ENCODE peak calls at places on chromosomes 3 and 15, in eight cellular contexts. N is effector memory CD4-positive, alpha-beta T cell; K is psoas muscle; Y is upper lobe of left lung; S is tibial artery; E is pancreas; B is heart left ventricle; C is A549. Q is an unnamed sample.

GRCh38 chr15:85579011-85579701 is 198.8 kb downstream of the AKAP13 start:
- DNase-seq in S (peak; percentile 58), N (no peak), B (peak; percentile 73), K (no peak), Y (no peak), E (peak; percentile 73), C (no peak), Q (no peak)

GRCh38 chr3:5321941-5322340 is 134.4 kb downstream of the EDEM1 start:
- DNase-seq in C (peak; percentile 20), S (no peak), E (peak; percentile 40), K (no peak), B (no peak), N (no peak), Y (no peak), Q (no peak)

GRCh38 chr15:31396881-31397560 is 70.4 kb downstream of the KLF13 start:
- DNase-seq in S (peak; percentile 94), C (peak; percentile 92), Y (peak; percentile 95), K (peak; percentile 97), N (no peak), E (peak; percentile 86), B (peak; percentile 96), Q (peak; percentile 75)

GRCh38 chr15:29018406-29018805 is 132.6 kb downstream of the APBA2 start:
- DNase-seq in E (no peak), N (no peak), B (no peak), Y (no peak), C (no peak), S (no peak), K (no peak), Q (no peak)

GRCh38 chr3:15646924-15647511 is 45.5 kb downstream of the BTD start:
- DNase-seq in C (peak; percentile 94), B (peak; percentile 55), N (no peak), Y (no peak), K (peak; percentile 81), E (peak; percentile 40), S (peak; percentile 58), Q (peak; percentile 97)

GRCh38 chr15:50736823-50737222 is 28.7 kb downstream of the SPPL2A start:
- DNase-seq in K (no peak), E (no peak), N (no peak), Y (no peak), C (no peak), S (no peak), B (no peak), Q (no peak)

GRCh38 chr3:101102678-101103296 is 109.6 kb upstream of the ABI3BP start:
- DNase-seq in C (no peak), K (no peak), E (no peak), N (no peak), Y (no peak), B (no peak), S (no peak), Q (no peak)

GRCh38 chr3:99315896-99316295 is 322.5 kb upstream of the COL8A1 start:
- DNase-seq in C (no peak), Y (no peak), K (no peak), B (no peak), E (no peak), S (no peak), N (no peak), Q (no peak)

GRCh38 chr3:188754286-188754685 is 417.5 kb upstream of the TPRG1 start:
- DNase-seq in K (no peak), Y (no peak), C (no peak), B (no peak), N (no peak), E (no peak), S (no peak), Q (no peak)

GRCh38 chr3:159804726-159805410 is 183.8 kb upstream of the IL12A start:
- DNase-seq in C (peak; percentile 88), S (peak; percentile 73), B (peak; percentile 78), E (peak; percentile 33), Y (no peak), K (peak; percentile 52), N (no peak), Q (peak; percentile 51)

GRCh38 chr3:13393427-13394360 is 26.4 kb downstream of the NUP210 start:
- DNase-seq in N (no peak), Y (no peak), B (no peak), K (no peak), E (no peak), S (no peak), C (no peak), Q (no peak)

GRCh38 chr3:4866841-4867240 is 112.4 kb upstream of the BHLHE40 start:
- DNase-seq in C (peak; percentile 63), B (no peak), K (no peak), Y (no peak), N (no peak), S (no peak), E (no peak), Q (no peak)

GRCh38 chr3:24830230-24831152 is 335.8 kb upstream of the THRB start:
- DNase-seq in N (no peak), S (peak; percentile 19), C (no peak), K (peak; percentile 45), B (no peak), Y (peak; percentile 77), E (peak; percentile 12), Q (no peak)
- H3K4me3 ChIP-seq in N (no peak overlapping the region), S (peak overlapping the region; percentile 49), C (peak overlapping the region; percentile 49), K (peak overlapping the region; percentile 77), B (peak overlapping the region; percentile 57), Y (peak overlapping the region; percentile 49), E (no peak overlapping the region), Q (no peak overlapping the region)

GRCh38 chr3:182913889-182914288 is 66.4 kb downstream of the DCUN1D1 start:
- DNase-seq in K (no peak), Y (no peak), B (no peak), S (no peak), N (no peak), E (no peak), C (no peak), Q (no peak)
- H3K27ac ChIP-seq in K (no peak overlapping the region), Y (no peak overlapping the region), B (no peak overlapping the region), S (no peak overlapping the region), N (peak overlapping the region; percentile 15), E (no peak overlapping the region), C (no peak overlapping the region), Q (no peak overlapping the region)

GRCh38 chr3:30605706-30606300 is 598 bp upstream of the TGFBR2 start:
- DNase-seq in N (no peak), Y (no peak), S (no peak), B (no peak), K (no peak), C (no peak), E (no peak), Q (no peak)

GRCh38 chr3:30602946-30603345 is 3.5 kb upstream of the TGFBR2 start:
- DNase-seq in N (no peak), C (no peak), S (no peak), Y (no peak), K (no peak), E (no peak), B (no peak), Q (no peak)

GRCh38 chr3:30604566-30604965 is 1.8 kb upstream of the TGFBR2 start:
- DNase-seq in Y (no peak), E (no peak), S (no peak), C (no peak), N (no peak), K (no peak), B (no peak), Q (no peak)

GRCh38 chr3:30605005-30605404 is 1.4 kb upstream of the TGFBR2 start:
- DNase-seq in K (no peak), E (no peak), B (no peak), N (no peak), C (no peak), S (no peak), Y (no peak), Q (no peak)

GRCh38 chr3:30604091-30604490 is 2.3 kb upstream of the TGFBR2 start:
- DNase-seq in K (no peak), B (no peak), Y (no peak), E (no peak), S (no peak), N (no peak), C (no peak), Q (peak; percentile 34)
- H3K4me1 ChIP-seq in K (no peaks in the 10 kb centered on the region), B (no peaks in the 10 kb centered on the region), Y (peaks cover 24% of the 10 kb centered on the region), E (peaks cover 7% of the 10 kb centered on the region), S (peaks cover 23% of the 10 kb centered on the region), N (peaks cover 18% of the 10 kb centered on the region), C (peaks cover 30% of the 10 kb centered on the region), Q (peaks cover 34% of the 10 kb centered on the region)

GRCh38 chr3:38140326-38141172 is 2.1 kb downstream of the MYD88 start:
- DNase-seq in Y (no peak), B (no peak), K (no peak), C (no peak), S (no peak), N (no peak), E (no peak), Q (peak; percentile 28)
- H3K4me3 ChIP-seq in Y (no peak overlapping the region), B (no peak overlapping the region), K (peak overlapping the region; percentile 99), C (no peak overlapping the region), S (no peak overlapping the region), N (no peak overlapping the region), E (no peak overlapping the region), Q (no peak overlapping the region)

DNA sequence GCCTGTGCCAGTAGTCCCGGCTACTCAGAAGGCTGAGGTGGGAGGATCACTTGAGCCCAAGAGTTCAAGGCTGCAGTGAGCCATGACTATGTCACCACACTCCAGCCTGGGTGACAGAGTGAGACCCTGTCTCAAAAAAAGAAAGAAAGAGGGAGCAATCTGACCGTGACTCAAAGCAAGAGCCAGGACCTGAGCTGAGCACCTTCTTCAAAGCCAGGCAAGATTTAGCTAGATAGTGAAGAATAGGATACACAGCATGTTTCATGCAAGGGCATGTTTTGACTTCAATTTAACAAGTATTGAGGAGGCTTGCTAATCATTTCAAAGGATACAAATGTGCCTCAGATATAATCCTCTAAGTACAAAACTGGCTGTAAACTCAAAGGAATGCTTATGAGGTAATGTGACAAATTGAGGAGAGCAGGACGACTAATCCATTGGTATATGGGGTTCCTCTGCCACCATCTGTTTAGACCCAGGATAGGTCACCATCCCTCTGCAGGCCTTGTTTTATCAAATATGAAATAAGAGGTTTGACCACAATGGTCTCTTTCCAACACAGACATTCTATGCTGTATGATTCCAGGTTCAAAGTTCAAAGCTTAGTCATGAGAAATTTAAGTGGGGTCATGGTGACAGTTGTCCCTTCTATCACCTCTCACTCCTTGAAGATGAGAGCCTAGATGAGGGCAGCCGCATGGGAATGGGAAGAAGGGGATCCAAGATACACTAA is 33.2 kb downstream of the RAB27A start:
- DNase-seq in N (no peak), Y (no peak), K (no peak), S (no peak), C (no peak), B (no peak), E (no peak), Q (no peak)
- H3K27ac ChIP-seq in N (peak overlapping the region; percentile 24), Y (peak overlapping the region; percentile 57), K (no peak overlapping the region), S (no peak overlapping the region), C (no peak overlapping the region), B (no peak overlapping the region), E (no peak overlapping the region), Q (no peak overlapping the region)

GRCh38 chr3:31232049-31233040 is 300.4 kb upstream of the STT3B start:
- DNase-seq in C (no peak), K (no peak), S (peak; percentile 36), E (no peak), N (no peak), B (peak; percentile 35), Y (peak; percentile 15), Q (no peak)
- H3K4me1 ChIP-seq in C (no peaks in the 10 kb centered on the region), K (no peaks in the 10 kb centered on the region), S (no peaks in the 10 kb centered on the region), E (no peaks in the 10 kb centered on the region), N (peaks cover 51% of the 10 kb centered on the region), B (no peaks in the 10 kb centered on the region), Y (no peaks in the 10 kb centered on the region), Q (no peaks in the 10 kb centered on the region)

DNA sequence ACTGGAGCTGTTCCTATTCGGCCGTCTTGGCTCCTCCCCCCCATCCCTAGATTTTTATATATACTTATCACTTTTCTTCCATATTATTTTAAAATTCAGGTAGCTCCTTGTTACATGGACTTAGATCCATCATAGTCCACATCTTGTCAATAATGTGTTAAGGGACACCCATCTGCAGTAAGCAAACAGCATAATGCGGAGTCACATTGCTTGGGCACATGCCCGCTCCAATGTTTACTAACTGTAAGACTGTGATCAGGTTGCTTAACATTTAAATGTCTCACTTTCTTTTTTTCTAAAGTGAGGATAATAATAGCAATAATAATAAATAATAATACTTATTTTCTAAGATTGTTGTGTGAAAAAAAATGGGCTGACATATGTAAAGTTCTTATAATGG is 303.2 kb upstream of the SOX14 start:
- DNase-seq in Y (no peak), C (no peak), B (no peak), S (no peak), N (no peak), E (no peak), K (no peak), Q (no peak)
- H3K4me3 ChIP-seq in Y (no peak overlapping the region), C (no peak overlapping the region), B (no peak overlapping the region), S (no peak overlapping the region), N (no peak overlapping the region), E (no peak overlapping the region), K (no peak overlapping the region), Q (no peak overlapping the region)